ENCODE peak calls at places on chromosomes 5 and 9, in nine cellular contexts. One of them, this sample, is unnamed.

GRCh38 chr5:10333154-10334006 is 20.1 kb upstream of the MARCHF6 start:
- DNase-seq in right cardiac atrium: peak; percentile 73
- DNase-seq in keratinocyte: no peak
- DNase-seq in GM23248: peak; percentile 71
- DNase-seq in ovary: peak; percentile 50
- DNase-seq in IMR-90: peak; percentile 26
- DNase-seq in aorta: peak; percentile 85
- DNase-seq in HCT116: no peak
- DNase-seq in heart left ventricle: peak; percentile 63
- DNase-seq in this sample: peak; percentile 39

GRCh38 chr9:39108145-39108544 is 179.8 kb downstream of the CNTNAP3 start:
- DNase-seq in keratinocyte: no peak
- DNase-seq in right cardiac atrium: no peak
- DNase-seq in heart left ventricle: no peak
- DNase-seq in IMR-90: no peak
- DNase-seq in ovary: no peak
- DNase-seq in aorta: no peak
- DNase-seq in GM23248: no peak
- DNase-seq in HCT116: no peak
- DNase-seq in this sample: no peak

GRCh38 chr9:33408087-33408486 is 5.7 kb upstream of the AQP7 start:
- DNase-seq in heart left ventricle: no peak
- DNase-seq in HCT116: no peak
- DNase-seq in aorta: no peak
- DNase-seq in IMR-90: no peak
- DNase-seq in right cardiac atrium: no peak
- DNase-seq in keratinocyte: no peak
- DNase-seq in GM23248: peak; percentile 34
- DNase-seq in ovary: no peak
- DNase-seq in this sample: no peak

GRCh38 chr5:171386861-171387254 is 791 bp upstream of the NPM1 start:
- DNase-seq in aorta: peak; percentile 67
- DNase-seq in ovary: no peak
- DNase-seq in GM23248: no peak
- DNase-seq in heart left ventricle: no peak
- DNase-seq in right cardiac atrium: no peak
- DNase-seq in HCT116: no peak
- DNase-seq in keratinocyte: no peak
- DNase-seq in IMR-90: peak; percentile 12
- DNase-seq in this sample: no peak

GRCh38 chr9:89564257-89564878 is 40.4 kb upstream of the GADD45G start:
- DNase-seq in HCT116: peak; percentile 82
- DNase-seq in GM23248: no peak
- DNase-seq in heart left ventricle: no peak
- DNase-seq in ovary: no peak
- DNase-seq in aorta: no peak
- DNase-seq in right cardiac atrium: no peak
- DNase-seq in keratinocyte: no peak
- DNase-seq in IMR-90: no peak
- DNase-seq in this sample: peak; percentile 12

GRCh38 chr9:982660-983240 is 6.3 kb downstream of the DMRT3 start:
- DNase-seq in ovary: no peak
- DNase-seq in keratinocyte: no peak
- DNase-seq in IMR-90: peak; percentile 4
- DNase-seq in heart left ventricle: no peak
- DNase-seq in GM23248: no peak
- DNase-seq in aorta: no peak
- DNase-seq in HCT116: no peak
- DNase-seq in right cardiac atrium: no peak
- DNase-seq in this sample: no peak

GRCh38 chr5:137819768-137820167 is 47.9 kb upstream of the MYOT start:
- DNase-seq in IMR-90: no peak
- DNase-seq in HCT116: no peak
- DNase-seq in ovary: no peak
- DNase-seq in heart left ventricle: no peak
- DNase-seq in aorta: no peak
- DNase-seq in right cardiac atrium: no peak
- DNase-seq in GM23248: no peak
- DNase-seq in keratinocyte: no peak
- DNase-seq in this sample: no peak

GRCh38 chr5:78659714-78660113 is 11.1 kb upstream of the LHFPL2 start:
- DNase-seq in right cardiac atrium: peak; percentile 52
- DNase-seq in HCT116: no peak
- DNase-seq in GM23248: no peak
- DNase-seq in IMR-90: peak; percentile 91
- DNase-seq in keratinocyte: no peak
- DNase-seq in ovary: no peak
- DNase-seq in aorta: no peak
- DNase-seq in heart left ventricle: no peak
- DNase-seq in this sample: peak; percentile 79

GRCh38 chr5:170499621-170500020 is 4.2 kb upstream of the KCNIP1 start:
- DNase-seq in HCT116: no peak
- DNase-seq in aorta: no peak
- DNase-seq in right cardiac atrium: no peak
- DNase-seq in heart left ventricle: no peak
- DNase-seq in ovary: no peak
- DNase-seq in keratinocyte: peak; percentile 50
- DNase-seq in IMR-90: no peak
- DNase-seq in GM23248: no peak
- DNase-seq in this sample: no peak

GRCh38 chr5:63697811-63698210 is 264.4 kb downstream of the HTR1A start:
- DNase-seq in heart left ventricle: no peak
- DNase-seq in ovary: no peak
- DNase-seq in aorta: no peak
- DNase-seq in keratinocyte: no peak
- DNase-seq in right cardiac atrium: no peak
- DNase-seq in IMR-90: no peak
- DNase-seq in HCT116: no peak
- DNase-seq in GM23248: no peak
- DNase-seq in this sample: no peak

GRCh38 chr9:20580673-20581072 is 41.6 kb downstream of the MLLT3 start:
- DNase-seq in GM23248: no peak
- DNase-seq in heart left ventricle: no peak
- DNase-seq in aorta: no peak
- DNase-seq in keratinocyte: no peak
- DNase-seq in HCT116: no peak
- DNase-seq in IMR-90: no peak
- DNase-seq in right cardiac atrium: no peak
- DNase-seq in ovary: no peak
- DNase-seq in this sample: no peak

GRCh38 chr5:161549106-161549505 is 2.6 kb upstream of the GABRB2 start:
- DNase-seq in keratinocyte: no peak
- DNase-seq in ovary: no peak
- DNase-seq in GM23248: peak; percentile 16
- DNase-seq in HCT116: no peak
- DNase-seq in aorta: no peak
- DNase-seq in right cardiac atrium: no peak
- DNase-seq in heart left ventricle: no peak
- DNase-seq in IMR-90: no peak
- DNase-seq in this sample: no peak

GRCh38 chr5:68007446-68007845 is 208.1 kb upstream of the PIK3R1 start:
- DNase-seq in GM23248: peak; percentile 81
- DNase-seq in aorta: no peak
- DNase-seq in right cardiac atrium: peak; percentile 73
- DNase-seq in IMR-90: peak; percentile 78
- DNase-seq in HCT116: no peak
- DNase-seq in heart left ventricle: peak; percentile 43
- DNase-seq in ovary: no peak
- DNase-seq in keratinocyte: no peak
- DNase-seq in this sample: no peak

GRCh38 chr9:13806731-13807130 is 507.2 kb downstream of the NFIB start:
- DNase-seq in heart left ventricle: no peak
- DNase-seq in HCT116: no peak
- DNase-seq in GM23248: no peak
- DNase-seq in ovary: no peak
- DNase-seq in right cardiac atrium: no peak
- DNase-seq in aorta: no peak
- DNase-seq in IMR-90: no peak
- DNase-seq in keratinocyte: peak; percentile 7
- DNase-seq in this sample: no peak

GRCh38 chr9:113360242-113360842 is 11.0 kb downstream of the BSPRY start:
- DNase-seq in HCT116: no peak
- DNase-seq in ovary: no peak
- DNase-seq in heart left ventricle: no peak
- DNase-seq in right cardiac atrium: no peak
- DNase-seq in IMR-90: no peak
- DNase-seq in GM23248: no peak
- DNase-seq in keratinocyte: no peak
- DNase-seq in aorta: no peak
- DNase-seq in this sample: no peak

GRCh38 chr5:122515709-122516431 is 203.8 kb downstream of the SNCAIP start:
- DNase-seq in heart left ventricle: no peak
- DNase-seq in right cardiac atrium: peak; percentile 59
- DNase-seq in aorta: no peak
- DNase-seq in GM23248: peak; percentile 88
- DNase-seq in keratinocyte: no peak
- DNase-seq in HCT116: peak; percentile 71
- DNase-seq in IMR-90: peak; percentile 81
- DNase-seq in ovary: peak; percentile 58
- DNase-seq in this sample: peak; percentile 80

GRCh38 chr5:173477320-173478055 is 139.0 kb downstream of the BOD1 start:
- DNase-seq in IMR-90: peak; percentile 93
- DNase-seq in GM23248: peak; percentile 82
- DNase-seq in ovary: no peak
- DNase-seq in heart left ventricle: no peak
- DNase-seq in aorta: no peak
- DNase-seq in keratinocyte: no peak
- DNase-seq in right cardiac atrium: peak; percentile 64
- DNase-seq in HCT116: no peak
- DNase-seq in this sample: no peak

GRCh38 chr5:171412186-171412585 is 7.3 kb upstream of the FGF18 start:
- DNase-seq in right cardiac atrium: no peak
- DNase-seq in ovary: no peak
- DNase-seq in IMR-90: no peak
- DNase-seq in heart left ventricle: no peak
- DNase-seq in aorta: no peak
- DNase-seq in keratinocyte: no peak
- DNase-seq in HCT116: no peak
- DNase-seq in GM23248: no peak
- DNase-seq in this sample: no peak

GRCh38 chr9:91958179-91958578 is 8.2 kb upstream of the ROR2 start:
- DNase-seq in ovary: no peak
- DNase-seq in keratinocyte: no peak
- DNase-seq in GM23248: no peak
- DNase-seq in aorta: no peak
- DNase-seq in HCT116: no peak
- DNase-seq in IMR-90: no peak
- DNase-seq in right cardiac atrium: peak; percentile 72
- DNase-seq in heart left ventricle: peak; percentile 36
- DNase-seq in this sample: no peak
- H3K4me1 ChIP-seq in ovary: no peaks in the 10 kb centered on the region
- H3K4me1 ChIP-seq in keratinocyte: peaks cover 3% of the 10 kb centered on the region
- H3K4me1 ChIP-seq in GM23248: peaks cover 13% of the 10 kb centered on the region
- H3K4me1 ChIP-seq in aorta: no peaks in the 10 kb centered on the region
- H3K4me1 ChIP-seq in HCT116: peaks cover 7% of the 10 kb centered on the region
- H3K4me1 ChIP-seq in IMR-90: peaks cover 8% of the 10 kb centered on the region
- H3K4me1 ChIP-seq in right cardiac atrium: no peaks in the 10 kb centered on the region
- H3K4me1 ChIP-seq in heart left ventricle: no peaks in the 10 kb centered on the region
- H3K4me1 ChIP-seq in this sample: no peaks in the 10 kb centered on the region

GRCh38 chr5:132234684-132235062 is 7.0 kb upstream of the P4HA2 start:
- DNase-seq in heart left ventricle: no peak
- DNase-seq in IMR-90: no peak
- DNase-seq in GM23248: no peak
- DNase-seq in HCT116: no peak
- DNase-seq in ovary: no peak
- DNase-seq in keratinocyte: no peak
- DNase-seq in aorta: peak; percentile 13
- DNase-seq in right cardiac atrium: no peak
- DNase-seq in this sample: no peak
- H3K4me1 ChIP-seq in heart left ventricle: no peaks in the 10 kb centered on the region
- H3K4me1 ChIP-seq in IMR-90: no peaks in the 10 kb centered on the region
- H3K4me1 ChIP-seq in GM23248: no peaks in the 10 kb centered on the region
- H3K4me1 ChIP-seq in HCT116: no peaks in the 10 kb centered on the region
- H3K4me1 ChIP-seq in ovary: no peaks in the 10 kb centered on the region
- H3K4me1 ChIP-seq in keratinocyte: peaks cover 12% of the 10 kb centered on the region
- H3K4me1 ChIP-seq in aorta: no peaks in the 10 kb centered on the region
- H3K4me1 ChIP-seq in right cardiac atrium: no peaks in the 10 kb centered on the region
- H3K4me1 ChIP-seq in this sample: no peaks in the 10 kb centered on the region

DNA sequence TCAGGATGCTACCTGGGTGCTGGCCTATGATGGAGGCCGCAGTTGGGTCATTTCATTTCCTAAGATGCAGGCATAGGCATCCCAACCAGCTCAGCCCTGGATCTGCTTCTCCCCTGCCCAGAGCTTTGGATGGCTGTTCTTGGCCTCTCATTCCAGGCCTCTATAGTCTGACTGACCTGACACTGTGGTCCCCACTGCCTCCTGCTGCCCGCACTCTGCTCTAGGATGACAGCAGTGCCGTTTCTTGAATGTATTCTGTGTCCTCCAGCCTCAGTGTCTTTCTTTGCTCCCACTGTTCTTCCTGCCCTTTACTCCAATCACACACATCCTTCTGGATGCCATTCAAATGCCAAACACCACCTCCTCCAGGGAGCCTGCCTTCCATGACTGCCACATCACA is 235.7 kb downstream of the HSPA4 start:
- DNase-seq in right cardiac atrium: no peak
- DNase-seq in aorta: peak; percentile 79
- DNase-seq in IMR-90: peak; percentile 44
- DNase-seq in GM23248: peak; percentile 28
- DNase-seq in HCT116: peak; percentile 28
- DNase-seq in keratinocyte: peak; percentile 15
- DNase-seq in ovary: no peak
- DNase-seq in heart left ventricle: no peak
- DNase-seq in this sample: peak; percentile 52
- H3K4me1 ChIP-seq in right cardiac atrium: no peaks in the 10 kb centered on the region
- H3K4me1 ChIP-seq in aorta: no peaks in the 10 kb centered on the region
- H3K4me1 ChIP-seq in IMR-90: no peaks in the 10 kb centered on the region
- H3K4me1 ChIP-seq in GM23248: no peaks in the 10 kb centered on the region
- H3K4me1 ChIP-seq in HCT116: peaks cover 44% of the 10 kb centered on the region
- H3K4me1 ChIP-seq in keratinocyte: peaks cover 48% of the 10 kb centered on the region
- H3K4me1 ChIP-seq in ovary: no peaks in the 10 kb centered on the region
- H3K4me1 ChIP-seq in heart left ventricle: no peaks in the 10 kb centered on the region
- H3K4me1 ChIP-seq in this sample: no peaks in the 10 kb centered on the region

GRCh38 chr9:69190086-69190865 is 16.2 kb downstream of the TJP2 start:
- DNase-seq in ovary: no peak
- DNase-seq in keratinocyte: no peak
- DNase-seq in GM23248: no peak
- DNase-seq in IMR-90: no peak
- DNase-seq in aorta: no peak
- DNase-seq in heart left ventricle: no peak
- DNase-seq in right cardiac atrium: no peak
- DNase-seq in HCT116: no peak
- DNase-seq in this sample: no peak

GRCh38 chr9:69188975-69189374 is 14.9 kb downstream of the TJP2 start:
- DNase-seq in keratinocyte: no peak
- DNase-seq in IMR-90: no peak
- DNase-seq in aorta: no peak
- DNase-seq in HCT116: no peak
- DNase-seq in GM23248: no peak
- DNase-seq in right cardiac atrium: no peak
- DNase-seq in ovary: no peak
- DNase-seq in heart left ventricle: no peak
- DNase-seq in this sample: no peak

GRCh38 chr9:69190866-69191672 is 17.0 kb downstream of the TJP2 start:
- DNase-seq in ovary: no peak
- DNase-seq in keratinocyte: no peak
- DNase-seq in heart left ventricle: no peak
- DNase-seq in GM23248: no peak
- DNase-seq in HCT116: no peak
- DNase-seq in right cardiac atrium: no peak
- DNase-seq in aorta: no peak
- DNase-seq in IMR-90: no peak
- DNase-seq in this sample: peak; percentile 44

GRCh38 chr9:69184266-69184665 is 10.2 kb downstream of the TJP2 start:
- DNase-seq in right cardiac atrium: no peak
- DNase-seq in GM23248: no peak
- DNase-seq in ovary: no peak
- DNase-seq in keratinocyte: no peak
- DNase-seq in IMR-90: no peak
- DNase-seq in HCT116: no peak
- DNase-seq in heart left ventricle: no peak
- DNase-seq in aorta: no peak
- DNase-seq in this sample: no peak

GRCh38 chr9:69186841-69187611 is 12.9 kb downstream of the TJP2 start:
- DNase-seq in heart left ventricle: no peak
- DNase-seq in right cardiac atrium: no peak
- DNase-seq in IMR-90: peak; percentile 51
- DNase-seq in HCT116: no peak
- DNase-seq in aorta: no peak
- DNase-seq in keratinocyte: no peak
- DNase-seq in GM23248: peak; percentile 76
- DNase-seq in ovary: no peak
- DNase-seq in this sample: peak; percentile 70
- H3K4me1 ChIP-seq in heart left ventricle: peaks cover 44% of the 10 kb centered on the region
- H3K4me1 ChIP-seq in right cardiac atrium: peaks cover 2% of the 10 kb centered on the region
- H3K4me1 ChIP-seq in IMR-90: peaks cover 19% of the 10 kb centered on the region
- H3K4me1 ChIP-seq in HCT116: peaks cover 19% of the 10 kb centered on the region
- H3K4me1 ChIP-seq in aorta: peaks cover 21% of the 10 kb centered on the region
- H3K4me1 ChIP-seq in keratinocyte: peaks cover 30% of the 10 kb centered on the region
- H3K4me1 ChIP-seq in GM23248: peaks cover 18% of the 10 kb centered on the region
- H3K4me1 ChIP-seq in ovary: peaks cover 11% of the 10 kb centered on the region
- H3K4me1 ChIP-seq in this sample: peaks cover 38% of the 10 kb centered on the region

This sample was measured in endothelial cell of umbilical vein.